ENCODE peak calls at places on chromosomes 4 and X, in six cellular contexts. One of them, this sample, is unnamed.

GRCh38 chr4:165580379-165580905 is 201.6 kb downstream of the CPE start:
- DNase-seq in colonic mucosa: no peak
- DNase-seq in IMR-90: no peak
- DNase-seq in adipocyte: peak
- DNase-seq in NCI-H82: peak
- DNase-seq in hypothalamus: no peak
- DNase-seq in this sample: no peak

GRCh38 chrX:118215346-118215745 is 98.7 kb upstream of the KLHL13 start:
- DNase-seq in colonic mucosa: no peak
- DNase-seq in IMR-90: no peak
- DNase-seq in adipocyte: no peak
- DNase-seq in NCI-H82: no peak
- DNase-seq in hypothalamus: no peak
- DNase-seq in this sample: no peak

GRCh38 chrX:125998432-125998831 is 167.7 kb downstream of the DCAF12L2 start:
- DNase-seq in colonic mucosa: no peak
- DNase-seq in IMR-90: no peak
- DNase-seq in adipocyte: peak
- DNase-seq in NCI-H82: peak
- DNase-seq in hypothalamus: no peak
- DNase-seq in this sample: no peak

GRCh38 chrX:118507766-118508165 is 12.2 kb downstream of the DOCK11 start:
- DNase-seq in colonic mucosa: no peak
- DNase-seq in IMR-90: no peak
- DNase-seq in adipocyte: peak
- DNase-seq in NCI-H82: no peak
- DNase-seq in hypothalamus: no peak
- DNase-seq in this sample: no peak

GRCh38 chr4:69773443-69773842 is 13.0 kb upstream of the SULT1B1 start:
- DNase-seq in colonic mucosa: peak
- DNase-seq in IMR-90: no peak
- DNase-seq in adipocyte: no peak
- DNase-seq in NCI-H82: no peak
- DNase-seq in hypothalamus: no peak
- DNase-seq in this sample: no peak

GRCh38 chrX:68693481-68694410 is 46.3 kb downstream of the STARD8 start:
- DNase-seq in colonic mucosa: peak
- DNase-seq in IMR-90: peak
- DNase-seq in adipocyte: peak
- DNase-seq in NCI-H82: peak
- DNase-seq in hypothalamus: peak
- DNase-seq in this sample: no peak

GRCh38 chr4:42570221-42570620 is 86.7 kb downstream of the ATP8A1 start:
- DNase-seq in colonic mucosa: no peak
- DNase-seq in IMR-90: no peak
- DNase-seq in adipocyte: no peak
- DNase-seq in NCI-H82: no peak
- DNase-seq in hypothalamus: peak
- DNase-seq in this sample: no peak

GRCh38 chr4:141350122-141350904 is 129.6 kb downstream of the ZNF330 start:
- DNase-seq in colonic mucosa: peak
- DNase-seq in IMR-90: peak
- DNase-seq in adipocyte: peak
- DNase-seq in NCI-H82: no peak
- DNase-seq in hypothalamus: no peak
- DNase-seq in this sample: no peak

GRCh38 chrX:51461053-51462050 is 35.0 kb downstream of the NUDT11 start:
- DNase-seq in colonic mucosa: no peak
- DNase-seq in IMR-90: peak
- DNase-seq in adipocyte: peak
- DNase-seq in NCI-H82: peak
- DNase-seq in hypothalamus: no peak
- DNase-seq in this sample: peak

This sample was measured in DND-41.